ENCODE peak calls at places on chromosome 14, in seven cellular contexts. U is myocyte; A is NCI-H1417 treated with DMSO at 0.1 percent for 48 hours; T is GM03348; D is stimulated activated CD8-positive, alpha-beta memory T cell treated with anti-CD3 and anti-CD28 coated beads, Interleukin-12 subunit alpha, Interleukin-12 subunit beta, amount 100 ng/mL, for 1 hour; F is GM04504; H is activated naive CD8-positive, alpha-beta T cell treated with anti-CD3 and anti-CD28 coated beads, Interleukin-2, amount 10 ng/mL, durations not matched to agents 7 days and 5 days. K is an unnamed sample.

GRCh38 chr14:43539210-43539609 is 967.9 kb downstream of the FSCB start:
- DNase-seq in U (no peak), A (no peak), T (no peak), D (no peak), F (no peak), H (no peak), K (peak; percentile 11)

GRCh38 chr14:103550451-103551337 is 11.8 kb downstream of the BAG5 start:
- DNase-seq in U (no peak), A (no peak), T (no peak), D (no peak), F (no peak), H (no peak), K (no peak)

GRCh38 chr14:25988536-25988935 is 609.3 kb downstream of the NOVA1 start:
- DNase-seq in U (no peak), A (no peak), T (no peak), D (no peak), F (no peak), H (no peak), K (no peak)

GRCh38 chr14:74618078-74618952 is 6.3 kb upstream of the LTBP2 start:
- DNase-seq in U (peak; percentile 96), A (no peak), T (no peak), D (peak; percentile 54), F (no peak), H (peak; percentile 74), K (no peak)

GRCh38 chr14:102786758-102787157 is 9.5 kb downstream of the TRAF3 start:
- DNase-seq in U (no peak), A (no peak), T (no peak), D (no peak), F (no peak), H (no peak), K (no peak)

GRCh38 chr14:90693413-90693812 is 122.8 kb downstream of the TTC7B start:
- DNase-seq in U (peak; percentile 98), A (no peak), T (no peak), D (no peak), F (no peak), H (no peak), K (no peak)

GRCh38 chr14:105591052-105591451 is 64.7 kb downstream of the TMEM121 start:
- DNase-seq in U (no peak), A (no peak), T (no peak), D (no peak), F (no peak), H (no peak), K (no peak)

GRCh38 chr14:74140374-74140850 is 55.7 kb downstream of the LIN52 start:
- DNase-seq in U (peak; percentile 95), A (peak; percentile 83), T (no peak), D (no peak), F (no peak), H (no peak), K (peak; percentile 6)

GRCh38 chr14:22803575-22803974 is 11.7 kb downstream of the SLC7A7 start:
- DNase-seq in U (no peak), A (no peak), T (no peak), D (no peak), F (no peak), H (no peak), K (no peak)

GRCh38 chr14:35991356-35991755 is 165.2 kb downstream of the BRMS1L start:
- DNase-seq in U (no peak), A (no peak), T (no peak), D (no peak), F (no peak), H (no peak), K (no peak)

GRCh38 chr14:23600322-23600707 is 21.7 kb upstream of the JPH4 start:
- DNase-seq in U (no peak), A (no peak), T (no peak), D (no peak), F (no peak), H (no peak), K (no peak)